ENCODE peak calls at places on chromosomes 4 and X, in ten cellular contexts. T is HepG2; V is transverse colon; O is stimulated activated CD8-positive, alpha-beta memory T cell treated with anti-CD3 and anti-CD28 coated beads, Interleukin-15, amount 100 ng/mL, for 24 hours; E is WTC11; I is C1 segment of cervical spinal cord; P is hypothalamus; S is Karpas-422; Z is IMR-90; U is PC-3. A is an unnamed sample.

GRCh38 chr4:128536746-128537145 is 249.1 kb upstream of the PGRMC2 start:
- DNase-seq in T (no peak), V (no peak), O (no peak), E (no peak), I (no peak), P (no peak), S (no peak), Z (no peak), U (no peak), A (no peak)

GRCh38 chr4:68249434-68249833 is 3.9 kb upstream of the TMPRSS11B start:
- DNase-seq in T (no peak), V (no peak), O (no peak), E (no peak), I (no peak), P (no peak), S (no peak), Z (no peak), U (no peak), A (peak)

GRCh38 chrX:31436424-31436823 is 364.6 kb upstream of the FTHL17 start:
- DNase-seq in T (no peak), V (no peak), O (no peak), E (no peak), I (no peak), P (no peak), S (no peak), Z (no peak), U (no peak), A (no peak)

GRCh38 chr4:17173300-17173699 is 274.9 kb upstream of the LDB2 start:
- DNase-seq in T (no peak), V (no peak), O (no peak), E (peak), I (no peak), P (no peak), S (peak), Z (no peak), U (no peak), A (no peak)

GRCh38 chr4:7156273-7157139 is 35.8 kb upstream of the SORCS2 start:
- DNase-seq in T (no peak), V (no peak), O (no peak), E (peak), I (no peak), P (no peak), S (no peak), Z (peak), U (peak), A (no peak)

GRCh38 chr4:119692001-119692400 is 63.4 kb upstream of the PDE5A start:
- DNase-seq in T (no peak), V (no peak), O (no peak), E (no peak), I (no peak), P (no peak), S (no peak), Z (peak), U (peak), A (peak)

GRCh38 chr4:95267081-95267480 is 281.7 kb downstream of the UNC5C start:
- DNase-seq in T (no peak), V (no peak), O (no peak), E (no peak), I (no peak), P (no peak), S (no peak), Z (peak), U (peak), A (peak)

GRCh38 chr4:1609901-1610790 is 74.0 kb downstream of the FAM53A start:
- DNase-seq in T (no peak), V (no peak), O (no peak), E (no peak), I (no peak), P (no peak), S (no peak), Z (no peak), U (no peak), A (no peak)

GRCh38 chr4:108384544-108384943 is 215.8 kb upstream of the LEF1 start:
- DNase-seq in T (no peak), V (no peak), O (no peak), E (no peak), I (no peak), P (no peak), S (no peak), Z (no peak), U (no peak), A (peak)

GRCh38 chr4:107876096-107876495 is 51.4 kb downstream of the SGMS2 start:
- DNase-seq in T (no peak), V (no peak), O (no peak), E (no peak), I (no peak), P (no peak), S (no peak), Z (no peak), U (no peak), A (no peak)

GRCh38 chr4:175891863-175892262 is 79.8 kb upstream of the GPM6A start:
- DNase-seq in T (peak), V (no peak), O (no peak), E (no peak), I (no peak), P (no peak), S (peak), Z (peak), U (peak), A (peak)

GRCh38 chrX:54182194-54182863 is 725 bp downstream of the FAM120C start:
- DNase-seq in T (peak), V (peak), O (no peak), E (peak), I (peak), P (peak), S (peak), Z (no peak), U (peak), A (peak)